ENCODE peak calls at places on chromosomes 11 and 22, in ten cellular contexts. One of them, this sample, is unnamed.

GRCh38 chr11:74925281-74925680 is 23.6 kb downstream of the XRRA1 start:
- DNase-seq in endothelial cell: no peak
- DNase-seq in brain microvascular endothelial cell: no peak
- DNase-seq in cardiac fibroblast: no peak
- DNase-seq in RWPE1: no peak
- DNase-seq in Calu3: no peak
- DNase-seq in AG04450: no peak
- DNase-seq in PC-9: no peak
- DNase-seq in AG04449: no peak
- DNase-seq in endodermal cell: no peak
- DNase-seq in this sample: peak; percentile 24

GRCh38 chr22:35631597-35631996 is 14.5 kb upstream of the MB start:
- DNase-seq in endothelial cell: peak; percentile 43
- DNase-seq in brain microvascular endothelial cell: peak; percentile 31
- DNase-seq in cardiac fibroblast: peak; percentile 52
- DNase-seq in RWPE1: no peak
- DNase-seq in Calu3: peak; percentile 71
- DNase-seq in AG04450: no peak
- DNase-seq in PC-9: no peak
- DNase-seq in AG04449: no peak
- DNase-seq in endodermal cell: peak; percentile 93
- DNase-seq in this sample: peak; percentile 36

GRCh38 chr11:70507466-70508230 is 109.3 kb downstream of the CTTN start:
- DNase-seq in endothelial cell: no peak
- DNase-seq in brain microvascular endothelial cell: no peak
- DNase-seq in cardiac fibroblast: no peak
- DNase-seq in RWPE1: no peak
- DNase-seq in Calu3: no peak
- DNase-seq in AG04450: no peak
- DNase-seq in PC-9: no peak
- DNase-seq in AG04449: no peak
- DNase-seq in endodermal cell: no peak
- DNase-seq in this sample: no peak

GRCh38 chr11:45809456-45810395 is 4.8 kb downstream of the SLC35C1 start:
- DNase-seq in endothelial cell: no peak
- DNase-seq in brain microvascular endothelial cell: no peak
- DNase-seq in cardiac fibroblast: no peak
- DNase-seq in RWPE1: no peak
- DNase-seq in Calu3: no peak
- DNase-seq in AG04450: no peak
- DNase-seq in PC-9: no peak
- DNase-seq in AG04449: no peak
- DNase-seq in endodermal cell: no peak
- DNase-seq in this sample: no peak

GRCh38 chr22:38709306-38709705 is 3.6 kb downstream of the GTPBP1 start:
- DNase-seq in endothelial cell: no peak
- DNase-seq in brain microvascular endothelial cell: no peak
- DNase-seq in cardiac fibroblast: no peak
- DNase-seq in RWPE1: no peak
- DNase-seq in Calu3: no peak
- DNase-seq in AG04450: no peak
- DNase-seq in PC-9: no peak
- DNase-seq in AG04449: no peak
- DNase-seq in endodermal cell: no peak
- DNase-seq in this sample: no peak

GRCh38 chr22:42270512-42271190 is at the start of gene TCF20:
- DNase-seq in endothelial cell: peak; percentile 75
- DNase-seq in brain microvascular endothelial cell: peak; percentile 43
- DNase-seq in cardiac fibroblast: peak; percentile 72
- DNase-seq in RWPE1: peak; percentile 79
- DNase-seq in Calu3: peak; percentile 80
- DNase-seq in AG04450: no peak
- DNase-seq in PC-9: peak; percentile 51
- DNase-seq in AG04449: no peak
- DNase-seq in endodermal cell: peak; percentile 89
- DNase-seq in this sample: peak; percentile 59

GRCh38 chr22:38455530-38456271 is 702 bp upstream of the KCNJ4 start:
- DNase-seq in endothelial cell: peak; percentile 55
- DNase-seq in brain microvascular endothelial cell: no peak
- DNase-seq in cardiac fibroblast: peak; percentile 45
- DNase-seq in RWPE1: no peak
- DNase-seq in Calu3: peak; percentile 42
- DNase-seq in AG04450: no peak
- DNase-seq in PC-9: no peak
- DNase-seq in AG04449: no peak
- DNase-seq in endodermal cell: peak; percentile 86
- DNase-seq in this sample: no peak

GRCh38 chr11:121466063-121466794 is 13.5 kb upstream of the SORL1-AS1 start:
- DNase-seq in endothelial cell: peak; percentile 78
- DNase-seq in brain microvascular endothelial cell: peak; percentile 92
- DNase-seq in cardiac fibroblast: peak; percentile 88
- DNase-seq in RWPE1: peak; percentile 98
- DNase-seq in Calu3: peak; percentile 91
- DNase-seq in AG04450: peak; percentile 76
- DNase-seq in PC-9: peak; percentile 98
- DNase-seq in AG04449: peak; percentile 69
- DNase-seq in endodermal cell: peak; percentile 95
- DNase-seq in this sample: peak; percentile 93

GRCh38 chr11:133964946-133965632 is 8.3 kb upstream of the IGSF9B start:
- DNase-seq in endothelial cell: no peak
- DNase-seq in brain microvascular endothelial cell: no peak
- DNase-seq in cardiac fibroblast: peak; percentile 70
- DNase-seq in RWPE1: no peak
- DNase-seq in Calu3: peak; percentile 42
- DNase-seq in AG04450: no peak
- DNase-seq in PC-9: no peak
- DNase-seq in AG04449: no peak
- DNase-seq in endodermal cell: no peak
- DNase-seq in this sample: no peak

GRCh38 chr11:73323464-73323863 is 15.4 kb downstream of the ARHGEF17 start:
- DNase-seq in endothelial cell: peak; percentile 65
- DNase-seq in brain microvascular endothelial cell: peak; percentile 35
- DNase-seq in cardiac fibroblast: peak; percentile 87
- DNase-seq in RWPE1: no peak
- DNase-seq in Calu3: no peak
- DNase-seq in AG04450: no peak
- DNase-seq in PC-9: no peak
- DNase-seq in AG04449: no peak
- DNase-seq in endodermal cell: peak; percentile 89
- DNase-seq in this sample: peak; percentile 44

GRCh38 chr11:10792385-10793068 is 16.2 kb downstream of the EIF4G2 start:
- DNase-seq in endothelial cell: peak; percentile 98
- DNase-seq in brain microvascular endothelial cell: peak; percentile 65
- DNase-seq in cardiac fibroblast: peak; percentile 77
- DNase-seq in RWPE1: peak; percentile 83
- DNase-seq in Calu3: peak; percentile 96
- DNase-seq in AG04450: peak; percentile 32
- DNase-seq in PC-9: peak; percentile 69
- DNase-seq in AG04449: no peak
- DNase-seq in endodermal cell: peak; percentile 98
- DNase-seq in this sample: peak; percentile 64

GRCh38 chr11:10796191-10796590 is 12.5 kb downstream of the EIF4G2 start:
- DNase-seq in endothelial cell: no peak
- DNase-seq in brain microvascular endothelial cell: no peak
- DNase-seq in cardiac fibroblast: no peak
- DNase-seq in RWPE1: no peak
- DNase-seq in Calu3: no peak
- DNase-seq in AG04450: no peak
- DNase-seq in PC-9: no peak
- DNase-seq in AG04449: no peak
- DNase-seq in endodermal cell: no peak
- DNase-seq in this sample: no peak

GRCh38 chr11:10797561-10797960 is 11.2 kb downstream of the EIF4G2 start:
- DNase-seq in endothelial cell: no peak
- DNase-seq in brain microvascular endothelial cell: no peak
- DNase-seq in cardiac fibroblast: no peak
- DNase-seq in RWPE1: no peak
- DNase-seq in Calu3: no peak
- DNase-seq in AG04450: no peak
- DNase-seq in PC-9: no peak
- DNase-seq in AG04449: no peak
- DNase-seq in endodermal cell: no peak
- DNase-seq in this sample: no peak

GRCh38 chr11:10798330-10798980 is 10.3 kb downstream of the EIF4G2 start:
- DNase-seq in endothelial cell: no peak
- DNase-seq in brain microvascular endothelial cell: no peak
- DNase-seq in cardiac fibroblast: no peak
- DNase-seq in RWPE1: no peak
- DNase-seq in Calu3: no peak
- DNase-seq in AG04450: no peak
- DNase-seq in PC-9: no peak
- DNase-seq in AG04449: no peak
- DNase-seq in endodermal cell: no peak
- DNase-seq in this sample: no peak

DNA sequence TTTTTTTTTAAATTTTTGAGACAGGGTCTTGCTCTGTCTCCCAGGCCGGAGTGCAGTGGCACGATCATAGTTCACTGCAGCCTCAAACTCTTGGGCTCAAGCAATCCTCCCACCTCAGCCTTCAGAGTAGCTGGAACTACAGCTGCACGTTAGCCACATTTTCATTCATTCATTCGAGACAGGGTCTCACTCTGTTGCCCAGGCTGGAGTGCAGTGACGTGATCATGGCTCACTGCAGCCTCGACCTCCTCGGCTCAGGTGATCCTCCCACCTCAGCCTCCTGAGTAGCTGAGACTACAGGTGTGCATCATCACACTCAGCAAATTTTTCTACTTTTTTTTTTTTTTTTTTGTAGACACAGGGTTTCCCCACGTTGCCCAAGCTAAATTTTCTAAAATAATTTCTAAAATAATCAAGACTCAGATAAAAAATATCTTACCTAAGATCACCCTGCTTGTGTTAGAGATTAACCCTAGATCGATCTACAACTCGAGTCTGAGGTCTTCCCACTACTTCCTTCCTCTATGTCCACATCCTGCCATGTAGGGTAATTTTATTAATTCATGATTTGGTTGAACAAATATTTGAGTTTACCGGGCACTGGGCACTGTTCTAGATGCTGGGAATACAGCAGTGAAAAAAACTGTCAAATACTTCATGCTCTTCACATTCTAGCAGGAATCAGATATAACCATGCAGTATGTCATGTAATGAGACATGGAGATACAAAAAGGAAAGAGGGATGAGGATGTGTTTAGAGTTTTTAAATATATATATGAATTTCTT is 15.1 kb downstream of the EIF4G2 start:
- DNase-seq in endothelial cell: no peak
- DNase-seq in brain microvascular endothelial cell: no peak
- DNase-seq in cardiac fibroblast: no peak
- DNase-seq in RWPE1: no peak
- DNase-seq in Calu3: no peak
- DNase-seq in AG04450: no peak
- DNase-seq in PC-9: no peak
- DNase-seq in AG04449: no peak
- DNase-seq in endodermal cell: no peak
- DNase-seq in this sample: no peak
- TF ChIP-seq CTCF in endothelial cell: no peak
- TF ChIP-seq CTCF in brain microvascular endothelial cell: no peak
- TF ChIP-seq CTCF in cardiac fibroblast: no peak
- TF ChIP-seq CTCF in RWPE1: no peak
- TF ChIP-seq CTCF in Calu3: no peak
- TF ChIP-seq CTCF in AG04450: no peak
- TF ChIP-seq CTCF in PC-9: no peak
- TF ChIP-seq CTCF in AG04449: no peak
- TF ChIP-seq CTCF in endodermal cell: no peak
- TF ChIP-seq CTCF in this sample: no peak

GRCh38 chr22:48578138-48579034 is 1249.3 kb downstream of the BRD1 start:
- DNase-seq in endothelial cell: no peak
- DNase-seq in brain microvascular endothelial cell: no peak
- DNase-seq in cardiac fibroblast: no peak
- DNase-seq in RWPE1: no peak
- DNase-seq in Calu3: no peak
- DNase-seq in AG04450: no peak
- DNase-seq in PC-9: no peak
- DNase-seq in AG04449: no peak
- DNase-seq in endodermal cell: no peak
- DNase-seq in this sample: no peak

GRCh38 chr22:48577691-48578090 is 1250.0 kb downstream of the BRD1 start:
- DNase-seq in endothelial cell: no peak
- DNase-seq in brain microvascular endothelial cell: no peak
- DNase-seq in cardiac fibroblast: no peak
- DNase-seq in RWPE1: no peak
- DNase-seq in Calu3: no peak
- DNase-seq in AG04450: no peak
- DNase-seq in PC-9: no peak
- DNase-seq in AG04449: no peak
- DNase-seq in endodermal cell: no peak
- DNase-seq in this sample: no peak

GRCh38 chr22:48576333-48577013 is 1251.2 kb downstream of the BRD1 start:
- DNase-seq in endothelial cell: peak; percentile 74
- DNase-seq in brain microvascular endothelial cell: no peak
- DNase-seq in cardiac fibroblast: no peak
- DNase-seq in RWPE1: no peak
- DNase-seq in Calu3: no peak
- DNase-seq in AG04450: no peak
- DNase-seq in PC-9: no peak
- DNase-seq in AG04449: no peak
- DNase-seq in endodermal cell: peak; percentile 87
- DNase-seq in this sample: no peak

GRCh38 chr22:48575567-48576332 is 1251.9 kb downstream of the BRD1 start:
- DNase-seq in endothelial cell: no peak
- DNase-seq in brain microvascular endothelial cell: no peak
- DNase-seq in cardiac fibroblast: no peak
- DNase-seq in RWPE1: no peak
- DNase-seq in Calu3: no peak
- DNase-seq in AG04450: no peak
- DNase-seq in PC-9: no peak
- DNase-seq in AG04449: no peak
- DNase-seq in endodermal cell: no peak
- DNase-seq in this sample: no peak

GRCh38 chr22:48577014-48577690 is 1250.5 kb downstream of the BRD1 start:
- DNase-seq in endothelial cell: no peak
- DNase-seq in brain microvascular endothelial cell: no peak
- DNase-seq in cardiac fibroblast: no peak
- DNase-seq in RWPE1: no peak
- DNase-seq in Calu3: no peak
- DNase-seq in AG04450: no peak
- DNase-seq in PC-9: no peak
- DNase-seq in AG04449: no peak
- DNase-seq in endodermal cell: peak; percentile 63
- DNase-seq in this sample: no peak
- TF ChIP-seq CTCF in endothelial cell: no peak
- TF ChIP-seq CTCF in brain microvascular endothelial cell: no peak
- TF ChIP-seq CTCF in cardiac fibroblast: no peak
- TF ChIP-seq CTCF in RWPE1: no peak
- TF ChIP-seq CTCF in Calu3: no peak
- TF ChIP-seq CTCF in AG04450: no peak
- TF ChIP-seq CTCF in PC-9: no peak
- TF ChIP-seq CTCF in AG04449: no peak
- TF ChIP-seq CTCF in endodermal cell: no peak
- TF ChIP-seq CTCF in this sample: no peak

GRCh38 chr11:126969865-126970479 is 30.6 kb downstream of the KIRREL3 start:
- DNase-seq in endothelial cell: peak; percentile 26
- DNase-seq in brain microvascular endothelial cell: peak; percentile 16
- DNase-seq in cardiac fibroblast: peak; percentile 23
- DNase-seq in RWPE1: no peak
- DNase-seq in Calu3: peak; percentile 47
- DNase-seq in AG04450: no peak
- DNase-seq in PC-9: no peak
- DNase-seq in AG04449: no peak
- DNase-seq in endodermal cell: peak; percentile 58
- DNase-seq in this sample: peak; percentile 61
- TF ChIP-seq CTCF in endothelial cell: peak; percentile 43
- TF ChIP-seq CTCF in brain microvascular endothelial cell: peak; percentile 84
- TF ChIP-seq CTCF in cardiac fibroblast: peak; percentile 63
- TF ChIP-seq CTCF in RWPE1: no peak
- TF ChIP-seq CTCF in Calu3: peak; percentile 64
- TF ChIP-seq CTCF in AG04450: peak; percentile 92
- TF ChIP-seq CTCF in PC-9: peak; percentile 46
- TF ChIP-seq CTCF in AG04449: peak; percentile 80
- TF ChIP-seq CTCF in endodermal cell: peak; percentile 76
- TF ChIP-seq CTCF in this sample: peak; percentile 83

GRCh38 chr22:22767876-22768602 is 119.6 kb upstream of the IGLL5 start:
- DNase-seq in endothelial cell: no peak
- DNase-seq in brain microvascular endothelial cell: no peak
- DNase-seq in cardiac fibroblast: peak; percentile 26
- DNase-seq in RWPE1: no peak
- DNase-seq in Calu3: no peak
- DNase-seq in AG04450: no peak
- DNase-seq in PC-9: no peak
- DNase-seq in AG04449: no peak
- DNase-seq in endodermal cell: peak; percentile 86
- DNase-seq in this sample: no peak
- TF ChIP-seq CTCF in endothelial cell: no peak
- TF ChIP-seq CTCF in brain microvascular endothelial cell: peak; percentile 11
- TF ChIP-seq CTCF in cardiac fibroblast: peak; percentile 43
- TF ChIP-seq CTCF in RWPE1: no peak
- TF ChIP-seq CTCF in Calu3: no peak
- TF ChIP-seq CTCF in AG04450: no peak
- TF ChIP-seq CTCF in PC-9: no peak
- TF ChIP-seq CTCF in AG04449: no peak
- TF ChIP-seq CTCF in endodermal cell: peak; percentile 72
- TF ChIP-seq CTCF in this sample: no peak

This sample was measured in astrocyte of the spinal cord.